ENCODE peak calls at places on chromosomes 11 and 22, in four cellular contexts. Y is Calu3, V is amniotic stem cell, K is HT-29. L is an unnamed sample.

GRCh38 chr22:33049125-33049729 is 9.0 kb downstream of the SYN3 start:
- DNase-seq in Y (peak), V (peak), K (peak), L (peak)

GRCh38 chr11:34809191-34810106 is 106.7 kb downstream of the APIP start:
- DNase-seq in Y (peak), V (no peak), K (peak), L (no peak)

GRCh38 chr11:76206327-76207081 is at the start of gene WNT11:
- DNase-seq in Y (peak), V (no peak), K (peak), L (peak)

GRCh38 chr11:13368041-13368446 is 90.5 kb downstream of the BMAL1 start:
- DNase-seq in Y (no peak), V (peak), K (no peak), L (no peak)

GRCh38 chr11:76184551-76184993 is 21.7 kb downstream of the WNT11 start:
- DNase-seq in Y (no peak), V (no peak), K (no peak), L (no peak)

GRCh38 chr11:107354780-107355179 is 102.8 kb downstream of the CWF19L2 start:
- DNase-seq in Y (no peak), V (no peak), K (no peak), L (no peak)

GRCh38 chr22:28187612-28188011 is 268.6 kb upstream of the PITPNB start:
- DNase-seq in Y (no peak), V (no peak), K (no peak), L (no peak)

GRCh38 chr22:30365891-30366290 is 9.1 kb downstream of the CCDC157 start:
- DNase-seq in Y (no peak), V (no peak), K (no peak), L (no peak)

GRCh38 chr22:48306284-48306683 is 1521.4 kb downstream of the BRD1 start:
- DNase-seq in Y (no peak), V (no peak), K (no peak), L (no peak)

GRCh38 chr11:12241401-12241800 is 131.0 kb downstream of the MICAL2 start:
- DNase-seq in Y (no peak), V (no peak), K (no peak), L (no peak)

GRCh38 chr11:94873910-94874575 is 99.3 kb downstream of the CWC15 start:
- DNase-seq in Y (no peak), V (no peak), K (no peak), L (no peak)

GRCh38 chr11:50298182-50298988 is 265.7 kb downstream of the OR4C45 start:
- DNase-seq in Y (no peak), V (no peak), K (no peak), L (no peak)

GRCh38 chr22:49303061-49303735 is 524.5 kb downstream of the BRD1 start:
- DNase-seq in Y (no peak), V (no peak), K (no peak), L (no peak)

GRCh38 chr22:46499798-46500174 is 37.6 kb downstream of the CELSR1 start:
- DNase-seq in Y (no peak), V (no peak), K (no peak), L (no peak)

GRCh38 chr11:68581439-68581838 is 102.9 kb upstream of the GAL start:
- DNase-seq in Y (no peak), V (no peak), K (no peak), L (no peak)

GRCh38 chr11:105821366-105821765 is 200.7 kb downstream of the MSANTD4 start:
- DNase-seq in Y (no peak), V (no peak), K (no peak), L (no peak)

GRCh38 chr22:17232406-17232805 is 13.2 kb upstream of the ADA2 start:
- DNase-seq in Y (no peak), V (no peak), K (no peak), L (no peak)

GRCh38 chr11:33920838-33921613 is 29.1 kb upstream of the LMO2 start:
- DNase-seq in Y (no peak), V (no peak), K (no peak), L (no peak)

GRCh38 chr11:65446446-65447277 is 24.1 kb downstream of the NEAT1 start:
- DNase-seq in Y (no peak), V (no peak), K (peak), L (no peak)

GRCh38 chr22:45612451-45612901 is 59.2 kb upstream of the ATXN10 start:
- DNase-seq in Y (no peak), V (peak), K (no peak), L (peak)

GRCh38 chr22:48738204-48738980 is 1089.3 kb downstream of the BRD1 start:
- DNase-seq in Y (no peak), V (no peak), K (no peak), L (no peak)

GRCh38 chr22:27662359-27663030 is 139.1 kb downstream of the MN1 start:
- DNase-seq in Y (no peak), V (no peak), K (no peak), L (no peak)

GRCh38 chr11:86664930-86665329 is 7.5 kb downstream of the ME3 start:
- DNase-seq in Y (no peak), V (no peak), K (no peak), L (no peak)

GRCh38 chr22:32255726-32256125 is 579 bp upstream of the SLC5A4 start:
- DNase-seq in Y (no peak), V (no peak), K (no peak), L (no peak)

GRCh38 chr22:46891382-46891951 is 129.0 kb downstream of the TBC1D22A start:
- DNase-seq in Y (no peak), V (no peak), K (no peak), L (no peak)

GRCh38 chr11:58940028-58940427 is 740 bp downstream of the GLYATL1 start:
- DNase-seq in Y (no peak), V (no peak), K (no peak), L (no peak)

GRCh38 chr22:25564979-25565677 is 653 bp downstream of the GRK3 start:
- DNase-seq in Y (peak), V (no peak), K (peak), L (peak)

GRCh38 chr22:24592144-24592845 is 578 bp downstream of the LRRC75B start:
- DNase-seq in Y (no peak), V (no peak), K (no peak), L (no peak)

GRCh38 chr11:74719011-74719410 is 12.2 kb downstream of the CHRDL2 start:
- DNase-seq in Y (no peak), V (no peak), K (no peak), L (no peak)

GRCh38 chr11:1237128-1237580 is 14.3 kb downstream of the MUC5B start:
- DNase-seq in Y (peak), V (no peak), K (peak), L (no peak)

L was measured in CD4-positive, alpha-beta memory T cell.